ENCODE peak calls at places on chromosomes 2 and 18, in eight cellular contexts. One of them, this sample, is unnamed.

GRCh38 chr18:3425450-3425849 is 24.5 kb upstream of the TGIF1 start:
- ATAC-seq in activated naive CD8-positive, alpha-beta T cell treated with anti-CD3 and anti-CD28 coated beads, Interleukin-2, amount 50 U/mL, for 24 hours: no peak
- ATAC-seq in esophagus mucosa: peak; percentile 84
- ATAC-seq in stimulated activated effector memory CD8-positive, alpha-beta T cell treated with anti-CD3 and anti-CD28 coated beads, Interleukin-12 subunit alpha, Interleukin-12 subunit beta, amount 100 ng/mL, for 72 hours: no peak
- ATAC-seq in right cardiac atrium: no peak
- ATAC-seq in activated CD8-positive, alpha-beta T cell treated with anti-CD3 and anti-CD28 coated beads for 36 hours: no peak
- ATAC-seq in activated CD4-positive, alpha-beta T cell treated with anti-CD3 and anti-CD28 coated beads for 36 hours: no peak
- ATAC-seq in omental fat pad: no peak
- ATAC-seq in this sample: no peak

GRCh38 chr2:148719941-148720436 is 75.4 kb downstream of the EPC2 start:
- ATAC-seq in right cardiac atrium: peak; percentile 41
- ATAC-seq in omental fat pad: no peak
- ATAC-seq in stimulated activated effector memory CD8-positive, alpha-beta T cell treated with anti-CD3 and anti-CD28 coated beads, Interleukin-12 subunit alpha, Interleukin-12 subunit beta, amount 100 ng/mL, for 72 hours: no peak
- ATAC-seq in activated CD8-positive, alpha-beta T cell treated with anti-CD3 and anti-CD28 coated beads for 36 hours: no peak
- ATAC-seq in esophagus mucosa: no peak
- ATAC-seq in activated naive CD8-positive, alpha-beta T cell treated with anti-CD3 and anti-CD28 coated beads, Interleukin-2, amount 50 U/mL, for 24 hours: no peak
- ATAC-seq in activated CD4-positive, alpha-beta T cell treated with anti-CD3 and anti-CD28 coated beads for 36 hours: no peak
- ATAC-seq in this sample: no peak

GRCh38 chr2:164779383-164780057 is 62.1 kb downstream of the COBLL1 start:
- ATAC-seq in esophagus mucosa: peak; percentile 22
- ATAC-seq in right cardiac atrium: peak; percentile 35
- ATAC-seq in activated CD4-positive, alpha-beta T cell treated with anti-CD3 and anti-CD28 coated beads for 36 hours: no peak
- ATAC-seq in activated CD8-positive, alpha-beta T cell treated with anti-CD3 and anti-CD28 coated beads for 36 hours: no peak
- ATAC-seq in stimulated activated effector memory CD8-positive, alpha-beta T cell treated with anti-CD3 and anti-CD28 coated beads, Interleukin-12 subunit alpha, Interleukin-12 subunit beta, amount 100 ng/mL, for 72 hours: no peak
- ATAC-seq in activated naive CD8-positive, alpha-beta T cell treated with anti-CD3 and anti-CD28 coated beads, Interleukin-2, amount 50 U/mL, for 24 hours: no peak
- ATAC-seq in omental fat pad: no peak
- ATAC-seq in this sample: no peak

GRCh38 chr2:224836263-224836662 is 120.1 kb upstream of the CCDC195 start:
- ATAC-seq in activated naive CD8-positive, alpha-beta T cell treated with anti-CD3 and anti-CD28 coated beads, Interleukin-2, amount 50 U/mL, for 24 hours: no peak
- ATAC-seq in activated CD4-positive, alpha-beta T cell treated with anti-CD3 and anti-CD28 coated beads for 36 hours: no peak
- ATAC-seq in activated CD8-positive, alpha-beta T cell treated with anti-CD3 and anti-CD28 coated beads for 36 hours: no peak
- ATAC-seq in omental fat pad: no peak
- ATAC-seq in right cardiac atrium: no peak
- ATAC-seq in stimulated activated effector memory CD8-positive, alpha-beta T cell treated with anti-CD3 and anti-CD28 coated beads, Interleukin-12 subunit alpha, Interleukin-12 subunit beta, amount 100 ng/mL, for 72 hours: no peak
- ATAC-seq in esophagus mucosa: no peak
- ATAC-seq in this sample: no peak

GRCh38 chr2:166140922-166141321 is 13.1 kb upstream of the SCN1A start:
- ATAC-seq in esophagus mucosa: no peak
- ATAC-seq in omental fat pad: no peak
- ATAC-seq in activated CD8-positive, alpha-beta T cell treated with anti-CD3 and anti-CD28 coated beads for 36 hours: no peak
- ATAC-seq in right cardiac atrium: no peak
- ATAC-seq in activated CD4-positive, alpha-beta T cell treated with anti-CD3 and anti-CD28 coated beads for 36 hours: no peak
- ATAC-seq in activated naive CD8-positive, alpha-beta T cell treated with anti-CD3 and anti-CD28 coated beads, Interleukin-2, amount 50 U/mL, for 24 hours: no peak
- ATAC-seq in stimulated activated effector memory CD8-positive, alpha-beta T cell treated with anti-CD3 and anti-CD28 coated beads, Interleukin-12 subunit alpha, Interleukin-12 subunit beta, amount 100 ng/mL, for 72 hours: no peak
- ATAC-seq in this sample: no peak

GRCh38 chr2:238069021-238069709 is 8.4 kb downstream of the SCLY start:
- ATAC-seq in right cardiac atrium: no peak
- ATAC-seq in activated CD8-positive, alpha-beta T cell treated with anti-CD3 and anti-CD28 coated beads for 36 hours: peak; percentile 10
- ATAC-seq in esophagus mucosa: no peak
- ATAC-seq in activated CD4-positive, alpha-beta T cell treated with anti-CD3 and anti-CD28 coated beads for 36 hours: no peak
- ATAC-seq in omental fat pad: no peak
- ATAC-seq in stimulated activated effector memory CD8-positive, alpha-beta T cell treated with anti-CD3 and anti-CD28 coated beads, Interleukin-12 subunit alpha, Interleukin-12 subunit beta, amount 100 ng/mL, for 72 hours: peak; percentile 21
- ATAC-seq in activated naive CD8-positive, alpha-beta T cell treated with anti-CD3 and anti-CD28 coated beads, Interleukin-2, amount 50 U/mL, for 24 hours: no peak
- ATAC-seq in this sample: no peak

GRCh38 chr18:22900558-22901183 is 32.5 kb upstream of the RBBP8 start:
- ATAC-seq in activated CD4-positive, alpha-beta T cell treated with anti-CD3 and anti-CD28 coated beads for 36 hours: no peak
- ATAC-seq in stimulated activated effector memory CD8-positive, alpha-beta T cell treated with anti-CD3 and anti-CD28 coated beads, Interleukin-12 subunit alpha, Interleukin-12 subunit beta, amount 100 ng/mL, for 72 hours: peak; percentile 34
- ATAC-seq in esophagus mucosa: no peak
- ATAC-seq in activated naive CD8-positive, alpha-beta T cell treated with anti-CD3 and anti-CD28 coated beads, Interleukin-2, amount 50 U/mL, for 24 hours: no peak
- ATAC-seq in omental fat pad: no peak
- ATAC-seq in right cardiac atrium: no peak
- ATAC-seq in activated CD8-positive, alpha-beta T cell treated with anti-CD3 and anti-CD28 coated beads for 36 hours: no peak
- ATAC-seq in this sample: no peak

GRCh38 chr2:28855193-28855592 is 14.9 kb downstream of the TRMT61B start:
- ATAC-seq in esophagus mucosa: peak; percentile 31
- ATAC-seq in activated CD8-positive, alpha-beta T cell treated with anti-CD3 and anti-CD28 coated beads for 36 hours: no peak
- ATAC-seq in right cardiac atrium: no peak
- ATAC-seq in omental fat pad: no peak
- ATAC-seq in stimulated activated effector memory CD8-positive, alpha-beta T cell treated with anti-CD3 and anti-CD28 coated beads, Interleukin-12 subunit alpha, Interleukin-12 subunit beta, amount 100 ng/mL, for 72 hours: no peak
- ATAC-seq in activated CD4-positive, alpha-beta T cell treated with anti-CD3 and anti-CD28 coated beads for 36 hours: no peak
- ATAC-seq in activated naive CD8-positive, alpha-beta T cell treated with anti-CD3 and anti-CD28 coated beads, Interleukin-2, amount 50 U/mL, for 24 hours: no peak
- ATAC-seq in this sample: no peak

GRCh38 chr2:157785200-157785599 is 90.9 kb downstream of the ACVR1 start:
- ATAC-seq in stimulated activated effector memory CD8-positive, alpha-beta T cell treated with anti-CD3 and anti-CD28 coated beads, Interleukin-12 subunit alpha, Interleukin-12 subunit beta, amount 100 ng/mL, for 72 hours: no peak
- ATAC-seq in activated naive CD8-positive, alpha-beta T cell treated with anti-CD3 and anti-CD28 coated beads, Interleukin-2, amount 50 U/mL, for 24 hours: no peak
- ATAC-seq in right cardiac atrium: no peak
- ATAC-seq in activated CD4-positive, alpha-beta T cell treated with anti-CD3 and anti-CD28 coated beads for 36 hours: no peak
- ATAC-seq in activated CD8-positive, alpha-beta T cell treated with anti-CD3 and anti-CD28 coated beads for 36 hours: no peak
- ATAC-seq in omental fat pad: no peak
- ATAC-seq in esophagus mucosa: no peak
- ATAC-seq in this sample: no peak

GRCh38 chr2:240819404-240820013 is 510 bp downstream of the KIF1A start:
- ATAC-seq in activated CD4-positive, alpha-beta T cell treated with anti-CD3 and anti-CD28 coated beads for 36 hours: peak; percentile 5
- ATAC-seq in right cardiac atrium: peak; percentile 14
- ATAC-seq in activated naive CD8-positive, alpha-beta T cell treated with anti-CD3 and anti-CD28 coated beads, Interleukin-2, amount 50 U/mL, for 24 hours: no peak
- ATAC-seq in esophagus mucosa: no peak
- ATAC-seq in activated CD8-positive, alpha-beta T cell treated with anti-CD3 and anti-CD28 coated beads for 36 hours: peak; percentile 12
- ATAC-seq in stimulated activated effector memory CD8-positive, alpha-beta T cell treated with anti-CD3 and anti-CD28 coated beads, Interleukin-12 subunit alpha, Interleukin-12 subunit beta, amount 100 ng/mL, for 72 hours: no peak
- ATAC-seq in omental fat pad: no peak
- ATAC-seq in this sample: no peak

GRCh38 chr18:58239879-58240278 is 195.9 kb downstream of the NEDD4L start:
- ATAC-seq in omental fat pad: no peak
- ATAC-seq in esophagus mucosa: no peak
- ATAC-seq in activated CD4-positive, alpha-beta T cell treated with anti-CD3 and anti-CD28 coated beads for 36 hours: no peak
- ATAC-seq in activated CD8-positive, alpha-beta T cell treated with anti-CD3 and anti-CD28 coated beads for 36 hours: no peak
- ATAC-seq in stimulated activated effector memory CD8-positive, alpha-beta T cell treated with anti-CD3 and anti-CD28 coated beads, Interleukin-12 subunit alpha, Interleukin-12 subunit beta, amount 100 ng/mL, for 72 hours: no peak
- ATAC-seq in right cardiac atrium: peak; percentile 37
- ATAC-seq in activated naive CD8-positive, alpha-beta T cell treated with anti-CD3 and anti-CD28 coated beads, Interleukin-2, amount 50 U/mL, for 24 hours: no peak
- ATAC-seq in this sample: no peak

GRCh38 chr2:52347292-52347691 is 1315.4 kb upstream of the NRXN1 start:
- ATAC-seq in esophagus mucosa: no peak
- ATAC-seq in stimulated activated effector memory CD8-positive, alpha-beta T cell treated with anti-CD3 and anti-CD28 coated beads, Interleukin-12 subunit alpha, Interleukin-12 subunit beta, amount 100 ng/mL, for 72 hours: no peak
- ATAC-seq in activated CD4-positive, alpha-beta T cell treated with anti-CD3 and anti-CD28 coated beads for 36 hours: no peak
- ATAC-seq in right cardiac atrium: no peak
- ATAC-seq in activated CD8-positive, alpha-beta T cell treated with anti-CD3 and anti-CD28 coated beads for 36 hours: no peak
- ATAC-seq in activated naive CD8-positive, alpha-beta T cell treated with anti-CD3 and anti-CD28 coated beads, Interleukin-2, amount 50 U/mL, for 24 hours: no peak
- ATAC-seq in omental fat pad: no peak
- ATAC-seq in this sample: no peak